ENCODE peak calls at places on chromosome 11, in eight cellular contexts. U is IMR-90, R is GM12878, X is spleen, E is sigmoid colon, B is right lobe of liver, F is adrenal gland, Q is A549. V is an unnamed sample.

GRCh38 chr11:125072210-125072960 is 9.3 kb downstream of the SLC37A2 start:
- DNase-seq in E (peak; percentile 71), U (no peak), F (no peak), Q (no peak), B (no peak), R (peak; percentile 91), X (peak; percentile 84), V (no peak)

GRCh38 chr11:70663815-70664214 is 265.5 kb downstream of the CTTN start:
- DNase-seq in X (no peak), U (no peak), E (no peak), B (no peak), Q (no peak), R (no peak), F (no peak), V (no peak)

GRCh38 chr11:60860943-60861342 is 5.2 kb upstream of the PTGDR2 start:
- DNase-seq in B (no peak), Q (no peak), U (no peak), E (peak; percentile 42), R (no peak), F (no peak), X (peak; percentile 42), V (no peak)

GRCh38 chr11:13487661-13488030 is 8.2 kb downstream of the PTH start:
- DNase-seq in E (no peak), Q (peak; percentile 49), B (no peak), R (no peak), F (no peak), U (peak; percentile 3), X (no peak), V (no peak)

GRCh38 chr11:66317766-66318575 is 1.1 kb upstream of the CD248 start:
- DNase-seq in F (peak; percentile 68), X (peak; percentile 90), Q (no peak), U (peak; percentile 94), B (no peak), R (no peak), E (peak; percentile 91), V (peak; percentile 68)

GRCh38 chr11:14411818-14412217 is 52.8 kb upstream of the RRAS2 start:
- DNase-seq in Q (no peak), U (peak; percentile 89), X (no peak), E (peak; percentile 74), B (no peak), R (no peak), F (peak; percentile 15), V (no peak)

GRCh38 chr11:38095268-38095667 is 1497.2 kb upstream of the RAG2 start:
- DNase-seq in F (no peak), E (no peak), X (no peak), R (no peak), Q (no peak), B (no peak), U (no peak), V (no peak)

GRCh38 chr11:60208146-60208895 is 25.4 kb upstream of the MS4A6A start:
- DNase-seq in Q (no peak), U (no peak), X (no peak), B (no peak), F (no peak), E (no peak), R (no peak), V (no peak)

GRCh38 chr11:68841718-68842426 is at the start of gene CPT1A:
- DNase-seq in F (peak; percentile 82), U (peak; percentile 66), E (peak; percentile 90), R (no peak), X (peak; percentile 96), Q (peak; percentile 83), B (peak; percentile 88), V (peak; percentile 79)

GRCh38 chr11:37811349-37811748 is 1213.3 kb upstream of the RAG2 start:
- DNase-seq in R (no peak), B (no peak), Q (no peak), F (no peak), X (peak; percentile 59), E (peak; percentile 44), U (no peak), V (no peak)

GRCh38 chr11:79963886-79964660 is 523.2 kb upstream of the TENM4 start:
- DNase-seq in U (no peak), R (no peak), F (no peak), Q (no peak), B (no peak), X (no peak), E (no peak), V (no peak)

GRCh38 chr11:79973701-79974626 is 533.1 kb upstream of the TENM4 start:
- DNase-seq in B (no peak), F (peak; percentile 35), Q (no peak), E (no peak), R (no peak), U (peak; percentile 31), X (no peak), V (no peak)

GRCh38 chr11:102791271-102792036 is 6.5 kb downstream of the MMP1 start:
- DNase-seq in F (no peak), U (peak; percentile 57), E (no peak), Q (no peak), B (no peak), R (no peak), X (no peak), V (no peak)

GRCh38 chr11:84390441-84391078 is 1104.4 kb upstream of the CCDC90B start:
- DNase-seq in R (no peak), Q (no peak), U (no peak), E (no peak), X (no peak), B (no peak), F (no peak), V (no peak)

GRCh38 chr11:1469911-1470680 is 16.5 kb downstream of the MOB2 start:
- DNase-seq in F (no peak), Q (no peak), R (no peak), U (no peak), X (peak; percentile 70), E (no peak), B (peak; percentile 50), V (no peak)

GRCh38 chr11:69166186-69167115 is 10.7 kb downstream of the SMIM38 start:
- DNase-seq in Q (peak; percentile 89), B (no peak), X (peak; percentile 62), E (no peak), R (peak; percentile 75), F (peak; percentile 60), U (peak; percentile 93), V (no peak)

GRCh38 chr11:74678591-74679512 is 52.4 kb downstream of the CHRDL2 start:
- DNase-seq in U (peak; percentile 44), E (no peak), Q (no peak), X (peak; percentile 17), F (peak; percentile 17), B (no peak), R (no peak), V (peak; percentile 6)

GRCh38 chr11:121630041-121630440 is 177.3 kb upstream of the SORL1-AS1 start:
- DNase-seq in R (no peak), B (no peak), F (peak; percentile 22), E (no peak), X (no peak), U (peak; percentile 93), Q (no peak), V (no peak)

GRCh38 chr11:11390068-11390775 is 37.2 kb upstream of the CSNK2A3 start:
- DNase-seq in B (no peak), Q (no peak), E (no peak), F (no peak), U (no peak), X (peak; percentile 35), R (no peak), V (no peak)

DNA sequence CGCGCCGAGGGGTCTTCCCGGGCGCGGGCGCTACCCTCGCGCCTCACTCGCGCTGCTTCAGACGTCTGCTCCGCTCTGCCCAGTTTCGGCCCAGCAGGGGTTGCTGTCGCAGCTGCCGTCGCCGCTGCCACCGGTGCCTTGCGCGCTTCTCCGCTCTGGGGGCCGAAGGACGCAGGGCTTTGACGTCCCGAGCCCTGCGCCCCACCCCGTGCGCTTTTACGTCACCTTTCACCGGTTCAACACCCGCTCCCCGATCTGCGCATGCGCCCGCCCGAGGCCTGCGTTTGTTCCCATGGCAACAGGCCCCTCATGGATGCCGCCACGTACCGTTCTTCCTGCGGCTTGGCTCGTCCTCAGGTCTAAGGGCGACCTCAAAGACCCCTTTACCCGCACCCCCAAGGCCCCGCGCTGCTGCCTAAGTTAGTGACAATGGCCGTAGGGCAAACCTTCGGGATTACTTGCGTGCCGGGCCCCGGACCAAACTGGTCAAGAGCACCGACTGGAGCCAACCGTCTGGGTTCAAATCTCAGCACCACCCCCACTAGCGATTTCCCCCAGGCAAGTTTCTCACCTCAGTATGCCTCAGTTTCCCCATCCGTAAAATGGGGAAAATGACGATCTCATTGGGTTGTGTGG is 642 bp upstream of the CDK2AP2 start:
- DNase-seq in B (peak; percentile 98), X (peak; percentile 98), Q (peak; percentile 98), R (peak; percentile 78), F (peak; percentile 99), U (peak; percentile 93), E (peak; percentile 99), V (peak; percentile 99)
- TF ChIP-seq POLR2A in B (peak; percentile 20), X (no peak), Q (peak; percentile 48), R (peak; percentile 70), F (peak; percentile 82), U (peak; percentile 82), E (no peak), V (no peak)

GRCh38 chr11:113202431-113202830 is 112.0 kb upstream of the TTC12 start:
- DNase-seq in B (no peak), Q (no peak), R (no peak), U (no peak), F (no peak), E (no peak), X (no peak), V (no peak)
- H3K4me3 ChIP-seq in B (no peak overlapping the region), Q (no peak overlapping the region), R (no peak overlapping the region), U (no peak overlapping the region), F (no peak overlapping the region), E (no peak overlapping the region), X (no peak overlapping the region), V (no peak overlapping the region)

DNA sequence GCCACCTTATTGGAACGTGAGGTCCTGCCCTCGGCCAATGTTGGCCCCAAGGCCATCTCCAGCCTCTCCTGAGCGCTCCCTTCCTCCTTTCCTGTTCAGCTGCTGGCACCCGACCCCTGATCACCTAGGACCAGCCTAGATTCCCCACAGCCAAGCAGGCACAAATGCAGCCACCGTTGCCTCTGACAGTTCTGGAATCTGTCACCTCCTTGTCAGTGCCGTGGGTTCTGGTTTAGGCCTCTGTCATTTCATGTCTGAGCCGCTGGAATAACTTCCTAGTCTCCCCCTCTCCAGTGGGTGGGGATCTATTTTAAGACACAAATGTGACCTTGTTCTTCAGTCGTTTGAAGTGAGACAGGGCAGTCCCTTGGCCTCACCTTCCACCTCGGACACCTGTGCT is 29.7 kb downstream of the FADS3 start:
- DNase-seq in R (no peak), F (no peak), U (no peak), X (no peak), B (no peak), E (no peak), Q (no peak), V (no peak)
- H3K27ac ChIP-seq in R (no peak overlapping the region), F (no peak overlapping the region), U (no peak overlapping the region), X (no peak overlapping the region), B (no peak overlapping the region), E (no peak overlapping the region), Q (no peak overlapping the region), V (no peak overlapping the region)

DNA sequence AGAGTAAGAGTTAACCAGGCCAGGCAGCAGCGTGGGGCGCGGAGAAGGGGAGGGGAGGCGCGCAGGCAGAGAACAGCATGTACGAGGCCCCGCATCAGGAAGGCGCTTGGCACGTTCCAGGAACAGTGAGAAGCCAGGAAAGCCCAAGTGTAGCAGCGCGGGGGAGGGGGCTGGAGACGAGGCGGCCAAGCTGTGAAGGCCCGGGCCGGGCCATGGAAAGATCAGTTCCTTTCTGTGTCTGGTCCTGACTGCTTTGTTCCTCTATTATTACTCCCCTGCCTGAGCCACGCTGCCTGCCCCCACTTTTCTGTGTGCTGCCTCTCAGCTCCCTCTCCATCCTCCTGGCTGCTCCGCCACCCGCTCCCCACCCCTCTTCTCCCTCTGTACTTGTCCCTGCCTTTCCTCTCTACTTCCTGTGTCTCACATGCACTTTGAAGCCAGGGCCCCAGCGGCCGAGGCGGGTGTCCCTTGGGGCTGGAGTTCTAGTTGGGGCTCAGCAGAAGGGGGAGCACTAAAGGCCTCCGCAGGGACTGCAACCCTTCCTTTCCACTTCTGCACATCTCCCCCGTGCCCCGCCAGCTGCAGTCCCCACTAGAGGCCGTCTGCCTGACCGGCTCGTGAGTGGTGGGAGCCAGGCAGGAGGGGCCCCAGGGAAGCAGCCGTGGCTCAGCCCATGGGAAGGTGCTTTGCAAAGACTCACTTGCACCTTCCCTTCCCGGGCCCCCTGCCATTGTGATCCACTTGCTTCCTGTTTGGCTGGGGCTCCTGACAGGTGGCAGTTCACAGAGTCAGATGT is 63.7 kb downstream of the PRDM11 start:
- DNase-seq in U (peak; percentile 21), Q (no peak), R (no peak), X (no peak), F (peak; percentile 78), E (peak; percentile 98), B (peak; percentile 62), V (peak; percentile 97)
- TF ChIP-seq POLR2A in U (no peak), Q (no peak), R (no peak), X (no peak), F (no peak), E (peak; percentile 44), B (no peak), V (no peak)

V was measured in testis.